ENCODE peak calls at places on chromosome 4, in nine cellular contexts. One of them, this sample, is unnamed.

GRCh38 chr4:3464911-3465697 is 2.0 kb downstream of the DOK7 start:
- DNase-seq in mucosa of descending colon: no peak
- DNase-seq in right lobe of liver: no peak
- DNase-seq in progenitor cell of endocrine pancreas: no peak
- DNase-seq in T-helper 2 cell: no peak
- DNase-seq in activated effector memory CD4-positive, alpha-beta T cell treated with Interleukin-2 at 50 U/mL for 16 hours: no peak
- DNase-seq in GM10248: no peak
- DNase-seq in T-cell: no peak
- DNase-seq in activated CD8-positive, alpha-beta memory T cell treated with anti-CD3 and anti-CD28 coated beads, Interleukin-2, amount 50 U/mL, for 48 hours: no peak
- DNase-seq in this sample: no peak

GRCh38 chr4:7397206-7398103 is 37.3 kb downstream of the PSAPL1 start:
- DNase-seq in T-cell: no peak
- DNase-seq in progenitor cell of endocrine pancreas: no peak
- DNase-seq in mucosa of descending colon: no peak
- DNase-seq in T-helper 2 cell: no peak
- DNase-seq in GM10248: no peak
- DNase-seq in activated CD8-positive, alpha-beta memory T cell treated with anti-CD3 and anti-CD28 coated beads, Interleukin-2, amount 50 U/mL, for 48 hours: peak; percentile 32
- DNase-seq in right lobe of liver: no peak
- DNase-seq in activated effector memory CD4-positive, alpha-beta T cell treated with Interleukin-2 at 50 U/mL for 16 hours: no peak
- DNase-seq in this sample: peak; percentile 44

GRCh38 chr4:2060578-2061207 is 1.6 kb downstream of the NAT8L start:
- DNase-seq in T-cell: no peak
- DNase-seq in T-helper 2 cell: no peak
- DNase-seq in progenitor cell of endocrine pancreas: peak; percentile 48
- DNase-seq in mucosa of descending colon: peak; percentile 34
- DNase-seq in activated effector memory CD4-positive, alpha-beta T cell treated with Interleukin-2 at 50 U/mL for 16 hours: no peak
- DNase-seq in GM10248: no peak
- DNase-seq in right lobe of liver: no peak
- DNase-seq in activated CD8-positive, alpha-beta memory T cell treated with anti-CD3 and anti-CD28 coated beads, Interleukin-2, amount 50 U/mL, for 48 hours: no peak
- DNase-seq in this sample: no peak

GRCh38 chr4:15455290-15455689 is 14.4 kb upstream of the CC2D2A start:
- DNase-seq in T-helper 2 cell: no peak
- DNase-seq in T-cell: no peak
- DNase-seq in activated CD8-positive, alpha-beta memory T cell treated with anti-CD3 and anti-CD28 coated beads, Interleukin-2, amount 50 U/mL, for 48 hours: no peak
- DNase-seq in mucosa of descending colon: peak; percentile 15
- DNase-seq in right lobe of liver: peak; percentile 80
- DNase-seq in progenitor cell of endocrine pancreas: no peak
- DNase-seq in GM10248: no peak
- DNase-seq in activated effector memory CD4-positive, alpha-beta T cell treated with Interleukin-2 at 50 U/mL for 16 hours: no peak
- DNase-seq in this sample: peak; percentile 89

GRCh38 chr4:112005027-112005426 is 140.2 kb upstream of the FAM241A start:
- DNase-seq in GM10248: no peak
- DNase-seq in T-cell: no peak
- DNase-seq in progenitor cell of endocrine pancreas: no peak
- DNase-seq in mucosa of descending colon: no peak
- DNase-seq in right lobe of liver: no peak
- DNase-seq in activated CD8-positive, alpha-beta memory T cell treated with anti-CD3 and anti-CD28 coated beads, Interleukin-2, amount 50 U/mL, for 48 hours: no peak
- DNase-seq in activated effector memory CD4-positive, alpha-beta T cell treated with Interleukin-2 at 50 U/mL for 16 hours: no peak
- DNase-seq in T-helper 2 cell: no peak
- DNase-seq in this sample: no peak

GRCh38 chr4:62522273-62522672 is 1322.1 kb downstream of the ADGRL3 start:
- DNase-seq in progenitor cell of endocrine pancreas: no peak
- DNase-seq in T-helper 2 cell: no peak
- DNase-seq in GM10248: no peak
- DNase-seq in activated effector memory CD4-positive, alpha-beta T cell treated with Interleukin-2 at 50 U/mL for 16 hours: no peak
- DNase-seq in activated CD8-positive, alpha-beta memory T cell treated with anti-CD3 and anti-CD28 coated beads, Interleukin-2, amount 50 U/mL, for 48 hours: no peak
- DNase-seq in right lobe of liver: no peak
- DNase-seq in T-cell: no peak
- DNase-seq in mucosa of descending colon: no peak
- DNase-seq in this sample: no peak

GRCh38 chr4:1579834-1580686 is 104.1 kb downstream of the FAM53A start:
- DNase-seq in activated effector memory CD4-positive, alpha-beta T cell treated with Interleukin-2 at 50 U/mL for 16 hours: peak; percentile 81
- DNase-seq in right lobe of liver: peak; percentile 86
- DNase-seq in mucosa of descending colon: peak; percentile 84
- DNase-seq in GM10248: peak; percentile 88
- DNase-seq in T-cell: peak; percentile 94
- DNase-seq in progenitor cell of endocrine pancreas: peak; percentile 38
- DNase-seq in T-helper 2 cell: peak; percentile 81
- DNase-seq in activated CD8-positive, alpha-beta memory T cell treated with anti-CD3 and anti-CD28 coated beads, Interleukin-2, amount 50 U/mL, for 48 hours: peak; percentile 95
- DNase-seq in this sample: peak; percentile 95

GRCh38 chr4:32192991-32193390 is 1472.8 kb downstream of the PCDH7 start:
- DNase-seq in T-cell: no peak
- DNase-seq in T-helper 2 cell: no peak
- DNase-seq in progenitor cell of endocrine pancreas: no peak
- DNase-seq in activated CD8-positive, alpha-beta memory T cell treated with anti-CD3 and anti-CD28 coated beads, Interleukin-2, amount 50 U/mL, for 48 hours: no peak
- DNase-seq in mucosa of descending colon: no peak
- DNase-seq in GM10248: no peak
- DNase-seq in activated effector memory CD4-positive, alpha-beta T cell treated with Interleukin-2 at 50 U/mL for 16 hours: no peak
- DNase-seq in right lobe of liver: no peak
- DNase-seq in this sample: no peak

GRCh38 chr4:149766135-149766534 is 49.5 kb downstream of the IQCM start:
- DNase-seq in T-helper 2 cell: no peak
- DNase-seq in GM10248: no peak
- DNase-seq in activated effector memory CD4-positive, alpha-beta T cell treated with Interleukin-2 at 50 U/mL for 16 hours: no peak
- DNase-seq in right lobe of liver: no peak
- DNase-seq in progenitor cell of endocrine pancreas: no peak
- DNase-seq in mucosa of descending colon: no peak
- DNase-seq in T-cell: no peak
- DNase-seq in activated CD8-positive, alpha-beta memory T cell treated with anti-CD3 and anti-CD28 coated beads, Interleukin-2, amount 50 U/mL, for 48 hours: no peak
- DNase-seq in this sample: no peak

GRCh38 chr4:108433832-108434231 is 186.5 kb upstream of the RPL34 start:
- DNase-seq in GM10248: no peak
- DNase-seq in T-cell: no peak
- DNase-seq in T-helper 2 cell: no peak
- DNase-seq in mucosa of descending colon: peak; percentile 24
- DNase-seq in right lobe of liver: no peak
- DNase-seq in activated CD8-positive, alpha-beta memory T cell treated with anti-CD3 and anti-CD28 coated beads, Interleukin-2, amount 50 U/mL, for 48 hours: no peak
- DNase-seq in progenitor cell of endocrine pancreas: no peak
- DNase-seq in activated effector memory CD4-positive, alpha-beta T cell treated with Interleukin-2 at 50 U/mL for 16 hours: peak; percentile 7
- DNase-seq in this sample: no peak

GRCh38 chr4:188400456-188400855 is 261.2 kb downstream of the TRIML1 start:
- DNase-seq in mucosa of descending colon: no peak
- DNase-seq in GM10248: no peak
- DNase-seq in progenitor cell of endocrine pancreas: no peak
- DNase-seq in activated CD8-positive, alpha-beta memory T cell treated with anti-CD3 and anti-CD28 coated beads, Interleukin-2, amount 50 U/mL, for 48 hours: no peak
- DNase-seq in T-cell: no peak
- DNase-seq in activated effector memory CD4-positive, alpha-beta T cell treated with Interleukin-2 at 50 U/mL for 16 hours: no peak
- DNase-seq in right lobe of liver: no peak
- DNase-seq in T-helper 2 cell: no peak
- DNase-seq in this sample: no peak

GRCh38 chr4:176034936-176035335 is 30.7 kb upstream of the WDR17 start:
- DNase-seq in activated CD8-positive, alpha-beta memory T cell treated with anti-CD3 and anti-CD28 coated beads, Interleukin-2, amount 50 U/mL, for 48 hours: no peak
- DNase-seq in GM10248: no peak
- DNase-seq in right lobe of liver: no peak
- DNase-seq in T-helper 2 cell: no peak
- DNase-seq in mucosa of descending colon: no peak
- DNase-seq in progenitor cell of endocrine pancreas: no peak
- DNase-seq in T-cell: no peak
- DNase-seq in activated effector memory CD4-positive, alpha-beta T cell treated with Interleukin-2 at 50 U/mL for 16 hours: no peak
- DNase-seq in this sample: no peak

GRCh38 chr4:185470503-185471195 is 884 bp downstream of the CCDC110 start:
- DNase-seq in progenitor cell of endocrine pancreas: peak; percentile 34
- DNase-seq in T-cell: peak; percentile 56
- DNase-seq in mucosa of descending colon: peak; percentile 80
- DNase-seq in GM10248: peak; percentile 16
- DNase-seq in activated effector memory CD4-positive, alpha-beta T cell treated with Interleukin-2 at 50 U/mL for 16 hours: peak; percentile 41
- DNase-seq in T-helper 2 cell: peak; percentile 18
- DNase-seq in right lobe of liver: peak; percentile 82
- DNase-seq in activated CD8-positive, alpha-beta memory T cell treated with anti-CD3 and anti-CD28 coated beads, Interleukin-2, amount 50 U/mL, for 48 hours: no peak
- DNase-seq in this sample: peak; percentile 29

GRCh38 chr4:86306816-86307215 is 53.0 kb downstream of the MAPK10 start:
- DNase-seq in progenitor cell of endocrine pancreas: no peak
- DNase-seq in activated CD8-positive, alpha-beta memory T cell treated with anti-CD3 and anti-CD28 coated beads, Interleukin-2, amount 50 U/mL, for 48 hours: no peak
- DNase-seq in right lobe of liver: no peak
- DNase-seq in T-cell: no peak
- DNase-seq in T-helper 2 cell: no peak
- DNase-seq in activated effector memory CD4-positive, alpha-beta T cell treated with Interleukin-2 at 50 U/mL for 16 hours: no peak
- DNase-seq in mucosa of descending colon: no peak
- DNase-seq in GM10248: no peak
- DNase-seq in this sample: no peak

GRCh38 chr4:46950826-46951225 is 41.8 kb upstream of the COX7B2 start:
- DNase-seq in T-cell: no peak
- DNase-seq in activated effector memory CD4-positive, alpha-beta T cell treated with Interleukin-2 at 50 U/mL for 16 hours: no peak
- DNase-seq in mucosa of descending colon: no peak
- DNase-seq in right lobe of liver: no peak
- DNase-seq in T-helper 2 cell: no peak
- DNase-seq in GM10248: no peak
- DNase-seq in progenitor cell of endocrine pancreas: no peak
- DNase-seq in activated CD8-positive, alpha-beta memory T cell treated with anti-CD3 and anti-CD28 coated beads, Interleukin-2, amount 50 U/mL, for 48 hours: no peak
- DNase-seq in this sample: no peak

GRCh38 chr4:53764761-53765490 is 173.6 kb upstream of the LNX1 start:
- DNase-seq in mucosa of descending colon: no peak
- DNase-seq in T-cell: no peak
- DNase-seq in activated effector memory CD4-positive, alpha-beta T cell treated with Interleukin-2 at 50 U/mL for 16 hours: no peak
- DNase-seq in progenitor cell of endocrine pancreas: no peak
- DNase-seq in T-helper 2 cell: no peak
- DNase-seq in right lobe of liver: no peak
- DNase-seq in activated CD8-positive, alpha-beta memory T cell treated with anti-CD3 and anti-CD28 coated beads, Interleukin-2, amount 50 U/mL, for 48 hours: no peak
- DNase-seq in GM10248: no peak
- DNase-seq in this sample: no peak

This sample was measured in ascending aorta.